ENCODE peak calls at places on chromosomes 6 and 20, in four cellular contexts. H, J, E and P are unnamed samples.

GRCh38 chr6:38489951-38490350 is 149.8 kb downstream of the BTBD9 start:
- DNase-seq in H (no peak), J (no peak), E (no peak), P (no peak)

GRCh38 chr20:47681977-47682812 is 103.1 kb downstream of the SULF2 start:
- DNase-seq in H (no peak), J (no peak), E (no peak), P (no peak)

GRCh38 chr6:98487612-98488011 is 346.8 kb upstream of the POU3F2 start:
- DNase-seq in H (no peak), J (no peak), E (no peak), P (no peak)

GRCh38 chr6:81138236-81138635 is 614.2 kb downstream of the TENT5A start:
- DNase-seq in H (no peak), J (no peak), E (no peak), P (no peak)

GRCh38 chr20:63531686-63532448 is 5.3 kb downstream of the PTK6 start:
- DNase-seq in H (no peak), J (no peak), E (no peak), P (no peak)

GRCh38 chr20:23637282-23638221 is at the start of gene CST3:
- DNase-seq in H (peak; percentile 9), J (peak; percentile 14), E (peak; percentile 92), P (no peak)

GRCh38 chr6:19587238-19587942 is 249.8 kb upstream of the ID4 start:
- DNase-seq in H (no peak), J (no peak), E (no peak), P (no peak)

GRCh38 chr6:50791900-50792508 is 26.7 kb upstream of the TFAP2B start:
- DNase-seq in H (no peak), J (no peak), E (peak; percentile 53), P (peak; percentile 13)

GRCh38 chr6:25703005-25703404 is 51.0 kb downstream of the SCGN start:
- DNase-seq in H (no peak), J (no peak), E (no peak), P (no peak)

GRCh38 chr6:4885534-4885933 is 109.3 kb downstream of the CDYL start:
- DNase-seq in H (no peak), J (no peak), E (no peak), P (no peak)

GRCh38 chr6:100479180-100480035 is 14.7 kb upstream of the SIM1 start:
- DNase-seq in H (no peak), J (no peak), E (peak; percentile 67), P (no peak)

GRCh38 chr20:63831696-63832686 is 927 bp upstream of the ZBTB46 start:
- DNase-seq in H (no peak), J (no peak), E (peak; percentile 66), P (no peak)

GRCh38 chr6:125002090-125002741 is 40.0 kb downstream of the RNF217 start:
- DNase-seq in H (no peak), J (no peak), E (no peak), P (no peak)

GRCh38 chr20:32539817-32540675 is 45.1 kb downstream of the NOL4L start:
- DNase-seq in H (no peak), J (peak; percentile 91), E (peak; percentile 73), P (no peak)

GRCh38 chr6:126285871-126286270 is 54.0 kb upstream of the CENPW start:
- DNase-seq in H (no peak), J (no peak), E (no peak), P (no peak)

GRCh38 chr6:15023448-15023847 is 222.4 kb upstream of the JARID2 start:
- DNase-seq in H (no peak), J (peak; percentile 90), E (peak; percentile 18), P (no peak)

GRCh38 chr6:42313038-42313437 is 95.4 kb upstream of the MRPS10 start:
- DNase-seq in H (no peak), J (no peak), E (no peak), P (no peak)

GRCh38 chr20:37354210-37355195 is 8.6 kb downstream of the SRC start:
- DNase-seq in H (no peak), J (no peak), E (no peak), P (no peak)

GRCh38 chr6:158213925-158214674 is 46.0 kb downstream of the GTF2H5 start:
- DNase-seq in H (no peak), J (peak; percentile 73), E (peak; percentile 86), P (no peak)

GRCh38 chr6:45112711-45113110 is 215.4 kb upstream of the RUNX2 start:
- DNase-seq in H (no peak), J (no peak), E (no peak), P (no peak)

GRCh38 chr6:45722876-45723275 is 292.8 kb downstream of the CLIC5 start:
- DNase-seq in H (no peak), J (no peak), E (no peak), P (no peak)

GRCh38 chr6:143575440-143575839 is 63.9 kb upstream of the FUCA2 start:
- DNase-seq in H (no peak), J (peak; percentile 61), E (peak; percentile 85), P (peak; percentile 25)

GRCh38 chr6:169250660-169251059 is 3.0 kb downstream of the THBS2 start:
- DNase-seq in H (peak; percentile 36), J (no peak), E (peak; percentile 35), P (no peak)

GRCh38 chr6:149763866-149764265 is 14.3 kb downstream of the PCMT1 start:
- DNase-seq in H (no peak), J (no peak), E (no peak), P (no peak)

GRCh38 chr6:134347916-134348805 is 30.2 kb upstream of the SGK1 start:
- DNase-seq in H (peak; percentile 98), J (no peak), E (no peak), P (no peak)

GRCh38 chr6:139027620-139028182 is 844 bp upstream of the ABRACL start:
- DNase-seq in H (no peak), J (peak; percentile 83), E (peak; percentile 85), P (peak; percentile 43)

GRCh38 chr6:159929819-159930218 is 39.0 kb downstream of the MAS1 start:
- DNase-seq in H (no peak), J (peak; percentile 37), E (no peak), P (peak; percentile 4)

GRCh38 chr6:136963259-136963658 is 41.2 kb downstream of the SLC35D3 start:
- DNase-seq in H (no peak), J (no peak), E (no peak), P (no peak)

GRCh38 chr6:7311920-7312615 is 931 bp downstream of the SSR1 start:
- DNase-seq in H (no peak), J (no peak), E (peak; percentile 25), P (no peak)

DNA sequence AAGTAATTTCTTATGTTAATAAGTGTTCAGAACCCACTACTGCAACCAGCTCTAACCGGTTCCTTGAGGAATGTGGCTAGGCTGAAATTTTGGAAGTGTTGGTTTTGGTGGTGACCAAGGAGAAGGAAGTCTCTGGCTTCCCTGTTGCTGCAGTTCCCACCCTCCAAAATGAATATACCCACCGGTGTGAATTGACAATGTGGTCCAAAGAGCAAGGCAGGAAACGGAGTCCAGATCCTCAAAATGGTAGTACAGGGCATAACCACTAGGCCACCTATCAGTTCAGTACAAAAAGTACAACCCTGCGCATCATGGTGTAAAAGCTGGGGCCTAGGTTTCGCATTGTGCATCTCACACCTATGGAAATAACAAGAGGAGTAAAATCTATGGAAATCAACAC is 2.8 kb downstream of the ADNP start:
- DNase-seq in H (no peak), J (no peak), E (peak; percentile 38), P (no peak)
- TF ChIP-seq CTCF in H (no peak), J (no peak), E (peak; percentile 14), P (peak; percentile 23)

GRCh38 chr20:44419131-44419844 is 56.4 kb upstream of the TTPAL start:
- DNase-seq in H (no peak), J (no peak), E (no peak), P (no peak)
- TF ChIP-seq CTCF in H (no peak), J (no peak), E (no peak), P (no peak)

GRCh38 chr6:30942338-30943060 is 1.7 kb downstream of the MUCL3 start:
- DNase-seq in H (peak; percentile 17), J (peak; percentile 15), E (no peak), P (peak; percentile 48)
- TF ChIP-seq CTCF in H (peak; percentile 77), J (no peak), E (no peak), P (peak; percentile 76)

GRCh38 chr20:14193885-14194284 is 143.5 kb downstream of the FLRT3 start:
- DNase-seq in H (no peak), J (no peak), E (peak; percentile 6), P (no peak)

GRCh38 chr20:14191559-14191958 is 145.9 kb downstream of the FLRT3 start:
- DNase-seq in H (no peak), J (no peak), E (no peak), P (no peak)

GRCh38 chr20:14193443-14193842 is 144.0 kb downstream of the FLRT3 start:
- DNase-seq in H (no peak), J (no peak), E (no peak), P (no peak)

GRCh38 chr20:14189794-14190402 is 147.5 kb downstream of the FLRT3 start:
- DNase-seq in H (peak; percentile 7), J (no peak), E (peak; percentile 37), P (no peak)
- TF ChIP-seq CTCF in H (peak; percentile 39), J (no peak), E (peak; percentile 38), P (peak; percentile 55)

GRCh38 chr20:2914160-2914559 is 40.9 kb downstream of the PTPRA start:
- DNase-seq in H (no peak), J (no peak), E (peak; percentile 50), P (no peak)
- TF ChIP-seq CTCF in H (no peak), J (no peak), E (peak; percentile 40), P (peak; percentile 64)

DNA sequence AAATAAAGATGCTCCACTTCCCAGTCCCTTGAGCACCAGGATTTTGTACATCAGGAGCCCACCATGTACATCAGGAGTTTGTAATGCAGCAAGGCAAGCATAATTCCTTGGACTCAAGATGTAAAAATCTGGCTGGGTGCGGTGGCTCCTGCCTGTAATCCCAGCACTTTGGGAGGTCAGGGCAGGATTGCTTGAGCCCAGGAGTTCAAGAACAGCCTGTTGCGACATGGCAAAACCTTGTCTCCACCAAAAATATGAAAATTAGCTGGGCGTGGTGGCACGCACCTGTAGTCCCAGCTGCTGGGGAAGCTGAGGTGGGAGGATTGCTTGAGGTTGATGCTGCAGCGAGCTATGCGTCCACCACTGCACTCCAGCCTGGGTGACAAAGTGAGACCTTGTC is 16.1 kb upstream of the MAP1LC3A start:
- DNase-seq in H (no peak), J (no peak), E (no peak), P (no peak)
- TF ChIP-seq CTCF in H (no peak), J (no peak), E (no peak), P (no peak)

GRCh38 chr6:105810105-105810921 is 275.8 kb upstream of the PRDM1 start:
- DNase-seq in H (peak; percentile 45), J (peak; percentile 70), E (peak; percentile 98), P (no peak)
- TF ChIP-seq CTCF in H (no peak), J (no peak), E (no peak), P (no peak)

GRCh38 chr6:86793649-86794048 is 143.7 kb upstream of the HTR1E start:
- DNase-seq in H (no peak), J (no peak), E (no peak), P (no peak)
- TF ChIP-seq CTCF in H (no peak), J (no peak), E (no peak), P (no peak)